ENCODE peak calls at places on chromosomes 3 and 15, in four cellular contexts. P is AG08396; Y is GM03348; U is activated CD8-positive, alpha-beta memory T cell treated with anti-CD3 and anti-CD28 coated beads for 1 hour. T is an unnamed sample.

GRCh38 chr3:52831500-52832301 is 1.2 kb upstream of the ITIH4 start:
- DNase-seq in Y (peak), U (no peak), P (peak), T (peak)

GRCh38 chr15:64334530-64334929 is 21.4 kb downstream of the CSNK1G1 start:
- DNase-seq in Y (no peak), U (peak), P (no peak), T (no peak)

GRCh38 chr3:55690746-55691540 is 203.8 kb upstream of the WNT5A start:
- DNase-seq in Y (no peak), U (no peak), P (no peak), T (no peak)

GRCh38 chr3:134483195-134483890 is 2.4 kb downstream of the ANAPC13 start:
- DNase-seq in Y (peak), P (peak), U (no peak), T (no peak)

GRCh38 chr3:95212117-95212516 is 1149.3 kb downstream of the NSUN3 start:
- DNase-seq in Y (no peak), P (no peak), U (no peak), T (no peak)

GRCh38 chr3:51274052-51274451 is 111.0 kb upstream of the MANF start:
- DNase-seq in P (no peak), U (no peak), Y (no peak), T (no peak)

GRCh38 chr3:157590273-157590672 is 87.1 kb upstream of the VEPH1 start:
- DNase-seq in Y (no peak), U (no peak), P (no peak), T (no peak)

GRCh38 chr3:69370156-69370944 is 15.5 kb downstream of the FRMD4B start:
- DNase-seq in P (peak), Y (peak), U (no peak), T (peak)

GRCh38 chr3:15280853-15281532 is 51.4 kb downstream of the SH3BP5 start:
- DNase-seq in P (no peak), Y (no peak), U (no peak), T (no peak)

GRCh38 chr15:85950101-85950500 is 129.6 kb upstream of the AGBL1 start:
- DNase-seq in Y (no peak), P (no peak), U (no peak), T (no peak)

GRCh38 chr3:100754563-100755334 is 45.5 kb downstream of the TFG start:
- DNase-seq in Y (no peak), U (no peak), P (no peak), T (no peak)

GRCh38 chr3:98581474-98581873 is 11.9 kb downstream of the CPOX start:
- DNase-seq in P (no peak), U (no peak), Y (no peak), T (no peak)

GRCh38 chr3:14110699-14111098 is 14.0 kb downstream of the CHCHD4 start:
- DNase-seq in U (no peak), Y (no peak), P (no peak), T (no peak)

GRCh38 chr15:62883938-62884479 is 158.5 kb upstream of the TPM1 start:
- DNase-seq in U (no peak), Y (peak), P (no peak), T (peak)

GRCh38 chr3:105518806-105519418 is 152.2 kb downstream of the ALCAM start:
- DNase-seq in U (no peak), Y (peak), P (peak), T (no peak)

GRCh38 chr3:175421897-175422296 is 562.8 kb downstream of the NAALADL2 start:
- DNase-seq in P (no peak), Y (peak), U (no peak), T (no peak)

GRCh38 chr3:102123590-102124190 is 274.4 kb downstream of the NFKBIZ start:
- DNase-seq in Y (no peak), U (no peak), P (no peak), T (no peak)

GRCh38 chr15:28876131-28876844 is 9.5 kb upstream of the APBA2 start:
- DNase-seq in U (no peak), P (no peak), Y (no peak), T (no peak)

GRCh38 chr15:100338971-100339444 is 2.8 kb downstream of the ADAMTS17 start:
- DNase-seq in U (no peak), P (peak), Y (peak), T (peak)

GRCh38 chr3:133440652-133441051 is 40.8 kb downstream of the BFSP2 start:
- DNase-seq in P (peak), Y (no peak), U (no peak), T (no peak)

GRCh38 chr15:95653361-95653805 is 677.1 kb upstream of the NR2F2 start:
- DNase-seq in Y (no peak), U (no peak), P (no peak), T (no peak)

GRCh38 chr3:122105626-122106025 is 50.5 kb downstream of the CD86 start:
- DNase-seq in U (no peak), Y (peak), P (no peak), T (no peak)